ENCODE peak calls at places on chromosomes 3 and 15, in five cellular contexts. M is CD8-positive, alpha-beta memory T cell; N is HT-29; Z is pancreas; X is H4. S is an unnamed sample.

GRCh38 chr3:14906355-14906960 is 40.9 kb upstream of the NR2C2 start:
- DNase-seq in N (no peak), Z (no peak), M (no peak), X (no peak), S (no peak)

GRCh38 chr15:99343836-99344551 is 92.7 kb downstream of the LRRC28 start:
- DNase-seq in N (peak), Z (no peak), M (peak), X (peak), S (peak)

GRCh38 chr3:52043750-52044149 is 12.6 kb downstream of the DUSP7 start:
- DNase-seq in M (no peak), Z (no peak), N (no peak), X (no peak), S (no peak)

GRCh38 chr3:11784962-11785361 is 61.7 kb downstream of the TAMM41 start:
- DNase-seq in M (peak), Z (no peak), N (peak), X (no peak), S (peak)

GRCh38 chr3:152245498-152246175 is 23.1 kb upstream of the MBNL1 start:
- DNase-seq in X (no peak), N (no peak), M (no peak), Z (no peak), S (no peak)

GRCh38 chr15:31304736-31305365 is 21.8 kb upstream of the KLF13 start:
- DNase-seq in N (peak), X (no peak), Z (no peak), M (no peak), S (no peak)

GRCh38 chr3:122392868-122393844 is 9.2 kb downstream of the FAM162A start:
- DNase-seq in M (peak), X (peak), Z (no peak), N (peak), S (no peak)

GRCh38 chr3:172209333-172210321 is 170.2 kb downstream of the FNDC3B start:
- DNase-seq in Z (peak), M (no peak), X (peak), N (no peak), S (no peak)

GRCh38 chr3:151765685-151766084 is 32.0 kb downstream of the AADACL2 start:
- DNase-seq in M (no peak), N (no peak), X (no peak), Z (no peak), S (no peak)

GRCh38 chr15:46471096-46471495 is 836.3 kb downstream of the SQOR start:
- DNase-seq in M (no peak), Z (no peak), N (no peak), X (no peak), S (no peak)

GRCh38 chr3:194249323-194250103 is 101.6 kb downstream of the CPN2 start:
- DNase-seq in X (no peak), M (no peak), N (no peak), Z (no peak), S (no peak)

GRCh38 chr15:40793216-40793989 is 13.5 kb upstream of the ZFYVE19 start:
- DNase-seq in X (peak), M (no peak), Z (peak), N (peak), S (no peak)

GRCh38 chr3:67329358-67329757 is 325.1 kb downstream of the SUCLG2 start:
- DNase-seq in Z (no peak), N (no peak), X (no peak), M (no peak), S (no peak)

GRCh38 chr15:66673410-66674322 is 28.4 kb upstream of the SMAD6 start:
- DNase-seq in N (peak), M (no peak), Z (peak), X (no peak), S (no peak)

GRCh38 chr3:53045784-53046170 is at the start of gene SFMBT1:
- DNase-seq in N (peak), Z (peak), M (peak), X (peak), S (peak)

GRCh38 chr3:42061711-42062408 is 29.3 kb upstream of the TRAK1 start:
- DNase-seq in X (peak), Z (no peak), N (no peak), M (no peak), S (no peak)

GRCh38 chr3:195250473-195251251 is 20.3 kb downstream of the XXYLT1 start:
- DNase-seq in N (no peak), Z (no peak), X (no peak), M (no peak), S (no peak)

GRCh38 chr3:197801801-197802504 is 10.9 kb downstream of the LRCH3 start:
- DNase-seq in Z (no peak), M (peak), X (peak), N (peak), S (no peak)

GRCh38 chr15:80779658-80780415 is 667 bp downstream of the CEMIP start:
- DNase-seq in M (no peak), Z (peak), N (peak), X (no peak), S (no peak)

GRCh38 chr3:16460273-16460672 is 53.2 kb downstream of the RFTN1 start:
- DNase-seq in M (no peak), X (no peak), N (no peak), Z (no peak), S (no peak)

GRCh38 chr3:164470471-164470870 is 607.8 kb downstream of the SI start:
- DNase-seq in X (no peak), M (no peak), Z (no peak), N (no peak), S (no peak)

GRCh38 chr15:91133511-91133910 is 33.5 kb downstream of the SV2B start:
- DNase-seq in M (no peak), N (no peak), X (no peak), Z (no peak), S (no peak)

GRCh38 chr15:98904466-98905048 is 103.0 kb downstream of the PGPEP1L start:
- DNase-seq in M (no peak), X (peak), Z (no peak), N (peak), S (no peak)

GRCh38 chr3:196274585-196274984 is 12.9 kb downstream of the PCYT1A start:
- DNase-seq in M (peak), N (no peak), X (no peak), Z (no peak), S (peak)

GRCh38 chr3:43353393-43353792 is 67.1 kb downstream of the SNRK start:
- DNase-seq in N (no peak), X (no peak), Z (no peak), M (no peak), S (no peak)

GRCh38 chr15:89496155-89497098 is at the start of gene RHCG:
- DNase-seq in Z (peak), M (no peak), N (peak), X (no peak), S (no peak)

GRCh38 chr3:10703875-10704274 is 112.2 kb upstream of the SLC6A11 start:
- DNase-seq in M (no peak), X (peak), Z (no peak), N (no peak), S (no peak)

GRCh38 chr3:72485649-72486048 is 362.6 kb downstream of the SHQ1 start:
- DNase-seq in Z (no peak), M (no peak), X (no peak), N (no peak), S (no peak)

GRCh38 chr3:14424711-14425573 is 22.5 kb downstream of the SLC6A6 start:
- DNase-seq in N (no peak), M (peak), X (peak), Z (no peak), S (peak)

GRCh38 chr3:139548801-139549200 is 9.3 kb upstream of the RBP1 start:
- DNase-seq in M (no peak), N (no peak), Z (peak), X (no peak), S (no peak)

GRCh38 chr3:128273116-128273840 is 120.0 kb downstream of the EEFSEC start:
- DNase-seq in X (no peak), M (no peak), Z (no peak), N (no peak), S (no peak)

GRCh38 chr3:63532521-63532920 is 120.0 kb upstream of the SNTN start:
- DNase-seq in M (no peak), Z (no peak), X (no peak), N (no peak), S (no peak)

GRCh38 chr3:71250026-71250425 is 333.5 kb downstream of the FOXP1 start:
- DNase-seq in X (no peak), N (no peak), M (no peak), Z (no peak), S (no peak)

GRCh38 chr3:32963871-32964270 is 12.4 kb downstream of the CCR4 start:
- DNase-seq in N (no peak), M (peak), X (no peak), Z (no peak), S (no peak)

S was measured in effector memory CD8-positive, alpha-beta T cell.